ENCODE peak calls at places on chromosomes 12 and 14, in five cellular contexts. M is AG10803, A is left ventricle myocardium inferior, S is AG09309, Y is HepG2. D is an unnamed sample.

GRCh38 chr14:44732144-44732543 is 225.1 kb upstream of the FSCB start:
- DNase-seq in A (no peak), S (no peak), Y (no peak), M (no peak), D (no peak)

GRCh38 chr14:28756896-28757570 is 9.6 kb upstream of the FOXG1 start:
- DNase-seq in S (no peak), M (peak), Y (peak), A (no peak), D (peak)

GRCh38 chr12:101256271-101256670 is 23.6 kb upstream of the UTP20 start:
- DNase-seq in Y (no peak), M (peak), S (no peak), A (no peak), D (no peak)

GRCh38 chr12:30519535-30519934 is 176.1 kb downstream of the IPO8 start:
- DNase-seq in A (no peak), S (no peak), Y (no peak), M (no peak), D (no peak)

GRCh38 chr12:75938189-75938588 is 93.4 kb downstream of the PHLDA1 start:
- DNase-seq in M (no peak), Y (no peak), A (no peak), S (no peak), D (no peak)

GRCh38 chr12:53221203-53222076 is 10.6 kb downstream of the RARG start:
- DNase-seq in M (peak), S (no peak), A (peak), Y (peak), D (peak)

GRCh38 chr12:80264386-80264785 is 165.0 kb downstream of the OTOGL start:
- DNase-seq in M (peak), A (no peak), Y (no peak), S (no peak), D (no peak)

GRCh38 chr14:22600027-22600426 is 1.9 kb downstream of the ABHD4 start:
- DNase-seq in A (no peak), Y (no peak), M (no peak), S (no peak), D (no peak)

GRCh38 chr12:109385339-109386078 is 37.8 kb downstream of the MYO1H start:
- DNase-seq in A (no peak), S (peak), M (peak), Y (peak), D (peak)

GRCh38 chr12:122067966-122068365 is 10.6 kb upstream of the MLXIP start:
- DNase-seq in M (no peak), A (no peak), S (no peak), Y (no peak), D (no peak)

GRCh38 chr14:70905316-70905715 is 1.9 kb upstream of the PCNX1 start:
- DNase-seq in A (peak), Y (no peak), S (peak), M (peak), D (peak)

GRCh38 chr14:86311151-86311550 is 781.2 kb downstream of the FLRT2 start:
- DNase-seq in S (no peak), M (no peak), Y (no peak), A (no peak), D (no peak)

GRCh38 chr12:46675736-46676135 is 150.1 kb downstream of the SLC38A4 start:
- DNase-seq in A (no peak), S (no peak), M (peak), Y (peak), D (peak)

GRCh38 chr12:60216226-60216625 is 620.4 kb downstream of the SLC16A7 start:
- DNase-seq in S (no peak), A (no peak), Y (no peak), M (no peak), D (no peak)

GRCh38 chr12:39503445-39503844 is 60.5 kb upstream of the KIF21A start:
- DNase-seq in A (no peak), Y (no peak), S (no peak), M (peak), D (peak)

GRCh38 chr12:109632299-109632698 is 58.7 kb downstream of the MVK start:
- DNase-seq in M (no peak), S (no peak), A (no peak), Y (no peak), D (no peak)

GRCh38 chr12:109927622-109928021 is 27.5 kb downstream of the TCHP start:
- DNase-seq in S (no peak), Y (peak), M (peak), A (no peak), D (peak)

GRCh38 chr14:92680781-92681650 is 67.4 kb downstream of the LGMN start:
- DNase-seq in A (peak), S (peak), Y (peak), M (peak), D (peak)

GRCh38 chr14:50095895-50096294 is 20.5 kb downstream of the VCPKMT start:
- DNase-seq in Y (no peak), M (no peak), S (no peak), A (no peak), D (no peak)

GRCh38 chr12:47778842-47779241 is 5.8 kb downstream of the SLC48A1 start:
- DNase-seq in Y (no peak), S (no peak), M (no peak), A (no peak), D (no peak)

GRCh38 chr12:113314121-113314529 is 20.8 kb downstream of the SLC8B1 start:
- DNase-seq in M (no peak), S (no peak), Y (no peak), A (no peak), D (peak)

GRCh38 chr14:41805633-41806032 is 199.0 kb downstream of the LRFN5 start:
- DNase-seq in Y (no peak), A (no peak), S (no peak), M (no peak), D (no peak)

GRCh38 chr12:27243804-27244679 is at the start of gene STK38L:
- DNase-seq in Y (peak), A (peak), M (peak), S (peak), D (peak)

GRCh38 chr12:78167510-78167909 is 336.8 kb downstream of the NAV3 start:
- DNase-seq in A (no peak), Y (no peak), S (no peak), M (no peak), D (peak)

GRCh38 chr12:131153016-131153415 is 199.3 kb downstream of the ADGRD1 start:
- DNase-seq in Y (no peak), S (no peak), A (no peak), M (no peak), D (no peak)

GRCh38 chr12:72390146-72390545 is 118.0 kb downstream of the TRHDE start:
- DNase-seq in M (peak), A (no peak), S (no peak), Y (no peak), D (no peak)

GRCh38 chr12:46744256-46744655 is 81.5 kb downstream of the SLC38A4 start:
- DNase-seq in Y (no peak), M (peak), S (peak), A (no peak), D (no peak)

GRCh38 chr14:80959448-80960006 is 4.1 kb downstream of the TSHR start:
- DNase-seq in A (no peak), Y (no peak), M (no peak), S (no peak), D (no peak)

GRCh38 chr14:32366256-32366655 is 37.2 kb downstream of the AKAP6 start:
- DNase-seq in M (peak), A (no peak), Y (no peak), S (no peak), D (peak)

GRCh38 chr14:60327447-60328331 is 78.7 kb downstream of the PPM1A start:
- DNase-seq in S (no peak), A (peak), Y (no peak), M (peak), D (peak)

GRCh38 chr14:54168489-54168888 is 211.9 kb upstream of the BMP4 start:
- DNase-seq in S (no peak), Y (no peak), M (no peak), A (no peak), D (no peak)

GRCh38 chr14:20798318-20798717 is 4.3 kb downstream of the RNASE1 start:
- DNase-seq in Y (no peak), M (no peak), S (no peak), A (no peak), D (no peak)

GRCh38 chr12:22115711-22116110 is 69.7 kb downstream of the CMAS start:
- DNase-seq in M (no peak), A (no peak), S (no peak), Y (no peak), D (no peak)

GRCh38 chr14:23186913-23187654 is 3.6 kb upstream of the SLC7A8 start:
- DNase-seq in M (peak), A (no peak), S (no peak), Y (peak), D (peak)

GRCh38 chr14:104096751-104097700 is 11.5 kb downstream of the ASPG start:
- DNase-seq in M (no peak), S (no peak), A (no peak), Y (no peak), D (no peak)
- TF ChIP-seq CTCF in M (no peak), S (peak), A (no peak), Y (peak), D (no peak)

GRCh38 chr12:6826125-6826733 is 2.0 kb upstream of the P3H3 start:
- DNase-seq in Y (no peak), M (no peak), S (no peak), A (no peak), D (no peak)
- H3K4me3 ChIP-seq in Y (no peak), M (no peak), S (no peak), A (no peak), D (no peak)

GRCh38 chr14:76918751-76919421 is 92.7 kb downstream of the LRRC74A start:
- DNase-seq in A (peak), S (peak), M (peak), Y (peak), D (peak)
- TF ChIP-seq CTCF in A (peak), S (no peak), M (peak), Y (no peak), D (peak)

DNA sequence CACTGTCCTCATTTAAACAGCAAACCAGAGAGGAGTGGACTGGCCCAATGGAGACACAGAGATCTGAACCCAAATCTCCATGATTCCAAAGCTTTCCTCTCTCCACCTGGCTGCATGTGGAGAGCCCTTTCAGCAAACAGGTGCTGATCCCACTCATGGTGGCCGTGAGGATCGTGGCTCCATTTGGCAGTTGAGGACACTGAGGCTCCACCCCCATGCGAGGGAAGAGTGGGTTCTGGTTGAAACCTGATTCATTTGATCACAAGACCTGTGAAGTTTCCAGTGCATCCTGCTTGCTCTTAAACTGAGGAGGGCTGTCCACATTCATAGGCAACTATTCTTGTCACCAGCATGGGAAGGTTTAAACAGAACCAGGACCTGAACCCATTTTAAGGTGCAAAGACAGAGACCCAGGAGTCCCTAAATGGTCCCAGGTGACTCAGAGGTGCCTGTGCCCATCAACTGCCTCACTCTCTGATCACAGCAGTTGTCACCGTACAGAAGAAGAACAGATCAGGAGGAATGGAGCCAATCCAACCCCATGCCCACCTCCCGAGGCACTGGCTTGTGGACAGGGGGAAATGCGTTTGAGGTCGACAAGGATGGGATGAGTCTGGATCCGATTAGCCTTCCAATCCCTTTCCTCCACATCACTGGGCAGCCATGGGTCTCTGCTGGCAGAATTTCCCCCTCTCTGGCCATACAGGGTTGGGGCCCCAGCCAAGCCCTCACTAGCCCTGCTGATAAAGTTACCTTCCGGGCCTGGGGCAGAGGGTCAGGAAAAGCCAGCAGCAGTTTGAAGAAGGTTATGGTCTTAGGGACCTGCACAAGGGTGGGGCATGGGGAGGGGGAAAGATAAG is 45.5 kb upstream of the BCL11B start:
- DNase-seq in Y (no peak), M (no peak), A (no peak), S (no peak), D (no peak)
- H3K4me3 ChIP-seq in Y (no peak), M (no peak), A (no peak), S (no peak), D (no peak)

GRCh38 chr12:7319934-7320333 is 16.1 kb downstream of the ACSM4 start:
- DNase-seq in S (no peak), Y (no peak), M (no peak), A (no peak), D (no peak)
- TF ChIP-seq CTCF in S (no peak), Y (no peak), M (no peak), A (no peak), D (no peak)

GRCh38 chr14:63565448-63565847 is 22.3 kb upstream of the PPP2R5E start:
- DNase-seq in Y (no peak), A (no peak), M (no peak), S (no peak), D (no peak)
- H3K4me3 ChIP-seq in Y (no peak), A (no peak), M (no peak), S (no peak), D (no peak)

D was measured in fibroblast of pulmonary artery.